ENCODE peak calls at places on chromosomes 4 and X, in four cellular contexts. X, D, P and T are unnamed samples.

GRCh38 chr4:27789768-27790167 is 929.1 kb downstream of the STIM2 start:
- DNase-seq in X (no peak), D (no peak), P (no peak), T (peak)

GRCh38 chr4:113636877-113637276 is 124.7 kb downstream of the CAMK2D start:
- DNase-seq in X (no peak), D (peak), P (no peak), T (peak)

GRCh38 chr4:144615182-144615581 is 30.8 kb upstream of the HHIP start:
- DNase-seq in X (no peak), D (no peak), P (no peak), T (peak)

GRCh38 chr4:140326395-140326993 is 47.0 kb upstream of the SCOC start:
- DNase-seq in X (no peak), D (peak), P (no peak), T (peak)

GRCh38 chr4:179307297-179308136 is 1865.3 kb upstream of the AGA start:
- DNase-seq in X (peak), D (peak), P (no peak), T (peak)

GRCh38 chr4:52823478-52824092 is 38.5 kb upstream of the RASL11B start:
- DNase-seq in X (no peak), D (no peak), P (no peak), T (peak)

GRCh38 chrX:997631-998137 is 214.8 kb downstream of the CRLF2 start:
- DNase-seq in X (peak), D (no peak), P (peak), T (no peak)

GRCh38 chr4:72295966-72296557 is 264.3 kb downstream of the NPFFR2 start:
- DNase-seq in X (no peak), D (peak), P (no peak), T (peak)

GRCh38 chrX:155179343-155179997 is 36.8 kb upstream of the VBP1 start:
- DNase-seq in X (no peak), D (peak), P (no peak), T (no peak)

GRCh38 chrX:40127052-40127451 is 29.3 kb upstream of the BCOR start:
- DNase-seq in X (no peak), D (no peak), P (no peak), T (no peak)

GRCh38 chr4:2065106-2065930 is 6.2 kb downstream of the NAT8L start:
- DNase-seq in X (no peak), D (no peak), P (no peak), T (no peak)

GRCh38 chr4:95091272-95091671 is 333.5 kb downstream of the BMPR1B start:
- DNase-seq in X (no peak), D (no peak), P (no peak), T (peak)

GRCh38 chr4:166816901-166817300 is 417.4 kb downstream of the SPOCK3 start:
- DNase-seq in X (no peak), D (no peak), P (no peak), T (no peak)

GRCh38 chr4:107094332-107094731 is 58.2 kb upstream of the DKK2 start:
- DNase-seq in X (no peak), D (no peak), P (no peak), T (peak)

GRCh38 chrX:28794751-28795150 is 207.5 kb downstream of the IL1RAPL1 start:
- DNase-seq in X (no peak), D (no peak), P (no peak), T (no peak)

GRCh38 chr4:30537462-30537861 is 182.7 kb upstream of the PCDH7 start:
- DNase-seq in X (no peak), D (no peak), P (no peak), T (peak)

GRCh38 chrX:8873956-8874355 is 72.8 kb upstream of the FAM9A start:
- DNase-seq in X (no peak), D (no peak), P (no peak), T (no peak)

GRCh38 chr4:123977623-123978022 is 581.0 kb downstream of the SPRY1 start:
- DNase-seq in X (no peak), D (no peak), P (no peak), T (peak)

GRCh38 chr4:2241003-2241402 is 918 bp downstream of the HAUS3 start:
- DNase-seq in X (no peak), D (no peak), P (no peak), T (no peak)

GRCh38 chr4:72286185-72286584 is 254.4 kb downstream of the NPFFR2 start:
- DNase-seq in X (no peak), D (no peak), P (no peak), T (peak)

GRCh38 chr4:109977854-109978501 is 65.3 kb downstream of the EGF start:
- DNase-seq in X (no peak), D (peak), P (no peak), T (peak)

GRCh38 chrX:151754042-151754419 is 19.5 kb downstream of the CNGA2 start:
- DNase-seq in X (no peak), D (no peak), P (no peak), T (peak)

GRCh38 chrX:119622356-119623232 is 16.4 kb upstream of the NKRF start:
- DNase-seq in X (no peak), D (no peak), P (no peak), T (peak)

GRCh38 chr4:159142254-159142653 is 39.4 kb downstream of the RAPGEF2 start:
- DNase-seq in X (no peak), D (no peak), P (no peak), T (peak)

GRCh38 chr4:153082322-153083301 is 121.6 kb upstream of the TRIM2 start:
- DNase-seq in X (no peak), D (no peak), P (no peak), T (no peak)

GRCh38 chrX:74779175-74779574 is 146.1 kb downstream of the NEXMIF start:
- DNase-seq in X (no peak), D (no peak), P (no peak), T (no peak)

GRCh38 chr4:386708-387105 is 49.1 kb downstream of the ZNF141 start:
- DNase-seq in X (no peak), D (no peak), P (no peak), T (no peak)

GRCh38 chr4:74324262-74324661 is 16.0 kb downstream of the EPGN start:
- DNase-seq in X (no peak), D (no peak), P (no peak), T (no peak)

GRCh38 chrX:133444952-133445831 is 29.9 kb upstream of the GPC4 start:
- DNase-seq in X (no peak), D (no peak), P (no peak), T (no peak)

GRCh38 chr4:2044542-2045517 is 14.3 kb upstream of the NAT8L start:
- DNase-seq in X (no peak), D (no peak), P (no peak), T (no peak)

GRCh38 chr4:71648923-71649322 is 135.0 kb downstream of the GC start:
- DNase-seq in X (no peak), D (no peak), P (no peak), T (no peak)

GRCh38 chr4:186216465-186217024 is 10.8 kb upstream of the KLKB1 start:
- DNase-seq in X (no peak), D (no peak), P (no peak), T (no peak)

GRCh38 chr4:1770245-1770644 is 22.8 kb upstream of the FGFR3 start:
- DNase-seq in X (no peak), D (no peak), P (no peak), T (no peak)

GRCh38 chrX:119758682-119759332 is 419 bp downstream of the SOWAHD start:
- DNase-seq in X (no peak), D (peak), P (no peak), T (no peak)

GRCh38 chr4:127379499-127379898 is 253.3 kb upstream of the INTU start:
- DNase-seq in X (no peak), D (no peak), P (no peak), T (no peak)
- TF ChIP-seq CHD1 in X (no peak), D (no peak), P (no peak), T (no peak)

GRCh38 chr4:16687011-16687410 is 211.4 kb downstream of the LDB2 start:
- DNase-seq in X (no peak), D (no peak), P (no peak), T (peak)

GRCh38 chr4:16684083-16684482 is 214.4 kb downstream of the LDB2 start:
- DNase-seq in X (no peak), D (no peak), P (no peak), T (peak)

GRCh38 chr4:16687845-16688244 is 210.6 kb downstream of the LDB2 start:
- DNase-seq in X (no peak), D (no peak), P (no peak), T (peak)

GRCh38 chr4:16685536-16685935 is 212.9 kb downstream of the LDB2 start:
- DNase-seq in X (no peak), D (no peak), P (no peak), T (peak)

GRCh38 chr4:16686195-16686594 is 212.2 kb downstream of the LDB2 start:
- DNase-seq in X (no peak), D (no peak), P (no peak), T (peak)
- TF ChIP-seq CHD1 in X (no peak), D (no peak), P (no peak), T (no peak)

GRCh38 chr4:98262431-98262830 is 1.2 kb downstream of the RAP1GDS1 start:
- DNase-seq in X (no peak), D (no peak), P (no peak), T (no peak)
- TF ChIP-seq CHD1 in X (no peak), D (no peak), P (no peak), T (no peak)

DNA sequence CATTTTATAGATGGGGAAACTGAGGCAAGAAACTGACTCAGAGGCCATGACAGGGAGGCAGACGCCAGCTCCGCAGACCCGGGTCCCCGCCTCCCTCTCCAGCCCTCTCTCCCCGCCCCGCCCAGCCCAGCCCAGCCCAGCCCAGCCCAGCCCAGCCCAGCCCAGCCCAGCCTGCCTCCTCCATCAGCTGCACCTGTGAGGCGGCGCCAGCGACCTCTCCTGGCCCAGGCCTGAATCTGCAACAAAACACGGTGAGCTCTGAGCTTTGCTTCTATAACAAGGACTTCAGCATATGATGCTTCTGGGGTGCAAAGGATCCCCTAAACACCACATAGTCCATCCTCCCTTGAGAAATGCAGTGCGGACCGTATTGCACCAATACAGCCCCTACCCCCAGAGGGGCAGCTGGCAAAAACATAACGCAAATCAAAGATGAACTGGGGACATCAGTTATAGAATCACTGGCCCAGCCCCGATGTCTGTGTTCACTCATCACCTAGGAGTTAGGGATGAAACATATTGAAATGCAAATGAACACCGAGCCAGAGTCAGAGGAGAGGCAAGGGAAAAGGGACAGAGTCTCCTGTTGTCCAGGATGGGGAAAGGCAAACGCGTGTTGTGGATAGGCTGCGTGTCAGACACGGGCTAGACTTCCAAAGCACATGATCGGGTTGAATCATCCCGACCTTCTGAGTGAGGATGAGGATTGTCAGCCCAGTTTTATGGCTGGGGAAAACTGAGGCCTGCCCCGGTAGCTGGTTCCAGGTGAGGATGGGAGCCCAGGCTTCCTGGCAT is 216.1 kb upstream of the PSAPL1 start:
- DNase-seq in X (no peak), D (peak), P (no peak), T (no peak)
- TF ChIP-seq CHD1 in X (no peak), D (no peak), P (no peak), T (no peak)

GRCh38 chrX:23885803-23886202 is 21.9 kb downstream of the APOO start:
- DNase-seq in X (no peak), D (no peak), P (no peak), T (no peak)

GRCh38 chrX:23888887-23889501 is 18.7 kb downstream of the APOO start:
- DNase-seq in X (no peak), D (no peak), P (no peak), T (peak)

GRCh38 chrX:23887918-23888317 is 19.8 kb downstream of the APOO start:
- DNase-seq in X (no peak), D (no peak), P (no peak), T (no peak)

GRCh38 chrX:23884427-23885024 is 23.2 kb downstream of the APOO start:
- DNase-seq in X (no peak), D (peak), P (no peak), T (peak)

GRCh38 chrX:23887448-23887847 is 20.3 kb downstream of the APOO start:
- DNase-seq in X (no peak), D (no peak), P (no peak), T (no peak)
- TF ChIP-seq CHD1 in X (no peak), D (no peak), P (no peak), T (no peak)